ENCODE peak calls at places on chromosome 2, in ten cellular contexts. N is posterior cingulate gyrus; H is GM04504; C is substantia nigra; V is mesenteric fat pad; E is fibroblast of mammary gland; A is AG08395; I is central memory CD8-positive, alpha-beta T cell; D is GM13976; Z is tibial nerve. M is an unnamed sample.

GRCh38 chr2:164145093-164145987 is 409.5 kb upstream of the FIGN start:
- DNase-seq in H (peak), C (no peak), E (peak), V (no peak), N (no peak), I (no peak), Z (no peak), D (no peak), A (peak), M (no peak)

GRCh38 chr2:10047616-10048500 is 4.5 kb downstream of the KLF11 start:
- DNase-seq in V (no peak), E (no peak), I (no peak), A (no peak), N (no peak), C (no peak), D (no peak), H (no peak), Z (no peak), M (no peak)

GRCh38 chr2:1600191-1601063 is 143.9 kb downstream of the PXDN start:
- DNase-seq in Z (peak), N (no peak), H (no peak), C (no peak), D (no peak), I (no peak), V (peak), A (peak), E (peak), M (no peak)

GRCh38 chr2:152395132-152396024 is 60.4 kb downstream of the FMNL2 start:
- DNase-seq in E (peak), C (no peak), D (no peak), I (no peak), A (peak), V (no peak), Z (no peak), N (no peak), H (no peak), M (no peak)

GRCh38 chr2:238938460-238939055 is 90.7 kb downstream of the TWIST2 start:
- DNase-seq in A (peak), I (peak), Z (peak), E (peak), H (peak), V (peak), C (no peak), N (no peak), D (no peak), M (no peak)

GRCh38 chr2:86097913-86098312 is 7.8 kb downstream of the POLR1A start:
- DNase-seq in D (no peak), E (no peak), H (no peak), Z (no peak), C (no peak), A (no peak), N (no peak), I (no peak), V (no peak), M (no peak)

GRCh38 chr2:67938053-67938452 is 124.8 kb downstream of the C1D start:
- DNase-seq in I (no peak), A (peak), C (no peak), H (no peak), D (no peak), N (no peak), Z (no peak), V (no peak), E (no peak), M (no peak)

GRCh38 chr2:218635719-218636118 is 23.7 kb downstream of the ZNF142 start:
- DNase-seq in H (no peak), C (no peak), I (no peak), V (no peak), A (no peak), N (no peak), E (no peak), D (no peak), Z (no peak), M (no peak)

GRCh38 chr2:13751955-13752354 is 880.6 kb upstream of the LRATD1 start:
- DNase-seq in N (no peak), Z (no peak), D (no peak), A (no peak), E (no peak), I (no peak), V (no peak), H (no peak), C (no peak), M (no peak)

GRCh38 chr2:85813211-85813977 is 59.6 kb downstream of the ATOH8 start:
- DNase-seq in C (no peak), A (no peak), V (no peak), H (no peak), E (no peak), D (no peak), I (peak), Z (no peak), N (no peak), M (no peak)

GRCh38 chr2:210440206-210440605 is 36.4 kb downstream of the LANCL1 start:
- DNase-seq in A (no peak), V (no peak), D (no peak), N (no peak), I (no peak), H (no peak), E (no peak), Z (no peak), C (no peak), M (no peak)

GRCh38 chr2:39091535-39091934 is 29.3 kb downstream of the SOS1 start:
- DNase-seq in A (no peak), V (no peak), N (no peak), D (no peak), I (no peak), E (no peak), H (no peak), Z (no peak), C (no peak), M (no peak)

GRCh38 chr2:100038019-100038418 is 104.4 kb downstream of the AFF3 start:
- DNase-seq in H (no peak), A (no peak), V (no peak), N (no peak), C (no peak), Z (no peak), D (no peak), I (no peak), E (no peak), M (no peak)

M was measured in germinal center.